ENCODE peak calls at places on chromosomes 3 and 15, in four cellular contexts. Y is mammary epithelial cell, E is fibroblast of mammary gland, O is SJSA1. F is an unnamed sample.

GRCh38 chr15:52112203-52112750 is 298 bp downstream of the BCL2L10 start:
- DNase-seq in Y (no peak), E (no peak), O (no peak), F (no peak)

GRCh38 chr3:172241385-172241784 is 202.0 kb downstream of the FNDC3B start:
- DNase-seq in Y (no peak), E (peak), O (no peak), F (no peak)

GRCh38 chr3:88105325-88105724 is 44.4 kb upstream of the C3orf38 start:
- DNase-seq in Y (no peak), E (peak), O (no peak), F (no peak)

GRCh38 chr15:62988701-62989100 is 53.8 kb upstream of the TPM1 start:
- DNase-seq in Y (no peak), E (no peak), O (no peak), F (no peak)

GRCh38 chr15:61051570-61052031 is 177.5 kb downstream of the RORA start:
- DNase-seq in Y (peak), E (peak), O (peak), F (no peak)

GRCh38 chr3:134336587-134336986 is 37.7 kb downstream of the AMOTL2 start:
- DNase-seq in Y (peak), E (peak), O (no peak), F (no peak)

GRCh38 chr15:66730168-66731014 is 28.4 kb downstream of the SMAD6 start:
- DNase-seq in Y (peak), E (peak), O (peak), F (peak)

GRCh38 chr3:11140054-11140712 is 14.1 kb upstream of the HRH1 start:
- DNase-seq in Y (peak), E (peak), O (no peak), F (no peak)

GRCh38 chr3:58176827-58177489 is 33.8 kb downstream of the DNASE1L3 start:
- DNase-seq in Y (peak), E (no peak), O (no peak), F (peak)

GRCh38 chr15:101563397-101563796 is 73.9 kb upstream of the PCSK6 start:
- DNase-seq in Y (no peak), E (no peak), O (no peak), F (no peak)

GRCh38 chr3:61841111-61841845 is 279.9 kb downstream of the PTPRG start:
- DNase-seq in Y (no peak), E (peak), O (no peak), F (no peak)

GRCh38 chr3:17820704-17821103 is 78.3 kb upstream of the TBC1D5 start:
- DNase-seq in Y (no peak), E (no peak), O (no peak), F (no peak)

DNA sequence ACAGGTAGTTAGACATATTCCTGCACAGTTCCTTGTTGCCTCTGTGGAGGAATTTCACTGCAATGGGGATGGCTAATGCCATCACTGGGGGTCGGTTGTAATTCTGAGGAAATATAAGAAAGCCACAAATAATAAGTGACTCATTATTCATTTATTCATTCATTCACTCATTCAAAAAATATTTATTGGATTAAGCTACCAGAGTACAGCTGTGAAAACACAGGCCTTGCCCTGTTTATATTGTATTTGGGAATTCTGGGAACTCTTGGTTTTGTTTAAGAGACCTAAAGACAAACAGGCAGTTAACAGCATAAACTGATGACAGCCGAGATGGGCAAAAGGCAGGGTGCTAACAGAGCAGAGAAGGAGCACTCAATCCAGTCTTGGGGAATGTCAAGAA is 23.6 kb downstream of the PTX3 start:
- DNase-seq in Y (peak), E (peak), O (peak), F (no peak)
- H3K4me3 ChIP-seq in Y (no peak), E (no peak), O (no peak), F (no peak)

DNA sequence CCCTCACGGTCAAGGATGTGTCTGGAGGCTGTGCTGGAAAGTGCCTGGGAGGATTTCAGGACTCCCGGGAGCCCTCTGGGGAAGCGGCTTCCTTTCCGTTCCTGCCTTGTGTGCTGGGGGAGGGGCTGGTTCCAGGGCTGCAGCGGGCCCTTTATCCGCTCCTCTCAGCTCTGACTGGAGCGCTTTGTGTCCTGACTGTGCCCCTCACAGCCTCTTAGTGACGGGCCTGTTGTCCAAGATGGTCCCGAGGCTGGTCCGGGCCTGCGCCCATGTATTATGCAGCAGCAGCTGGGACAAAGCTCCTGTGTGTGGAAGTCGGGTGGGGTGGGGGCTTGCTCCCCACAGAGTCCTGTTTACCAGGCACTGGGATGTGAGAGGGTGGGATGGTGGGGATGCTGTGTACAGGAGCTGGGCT is 35.8 kb downstream of the CORO2B start:
- DNase-seq in Y (no peak), E (no peak), O (no peak), F (no peak)
- H3K4me3 ChIP-seq in Y (no peak), E (no peak), O (no peak), F (no peak)

GRCh38 chr3:182243625-182244024 is 531.9 kb downstream of the SOX2 start:
- DNase-seq in Y (no peak), E (no peak), O (no peak), F (no peak)

GRCh38 chr3:182240474-182240873 is 528.7 kb downstream of the SOX2 start:
- DNase-seq in Y (no peak), E (no peak), O (no peak), F (no peak)

GRCh38 chr3:182241196-182241776 is 529.6 kb downstream of the SOX2 start:
- DNase-seq in Y (no peak), E (no peak), O (no peak), F (no peak)

GRCh38 chr3:182242563-182242962 is 530.8 kb downstream of the SOX2 start:
- DNase-seq in Y (no peak), E (no peak), O (no peak), F (no peak)

GRCh38 chr3:182241777-182242556 is 530.2 kb downstream of the SOX2 start:
- DNase-seq in Y (no peak), E (peak), O (no peak), F (no peak)
- H3K4me3 ChIP-seq in Y (no peak), E (no peak), O (no peak), F (no peak)

GRCh38 chr3:50587373-50587772 is 18.1 kb downstream of the HEMK1 start:
- DNase-seq in Y (no peak), E (peak), O (no peak), F (no peak)

GRCh38 chr3:50587806-50588758 is 18.8 kb downstream of the HEMK1 start:
- DNase-seq in Y (no peak), E (no peak), O (no peak), F (no peak)

GRCh38 chr3:50586763-50587070 is 17.4 kb downstream of the HEMK1 start:
- DNase-seq in Y (no peak), E (no peak), O (no peak), F (no peak)

GRCh38 chr3:50591196-50591741 is 20.3 kb downstream of the CISH start:
- DNase-seq in Y (no peak), E (no peak), O (no peak), F (no peak)

GRCh38 chr3:50588759-50589433 is 19.6 kb downstream of the HEMK1 start:
- DNase-seq in Y (peak), E (peak), O (no peak), F (no peak)
- H3K4me3 ChIP-seq in Y (no peak), E (no peak), O (no peak), F (no peak)

DNA sequence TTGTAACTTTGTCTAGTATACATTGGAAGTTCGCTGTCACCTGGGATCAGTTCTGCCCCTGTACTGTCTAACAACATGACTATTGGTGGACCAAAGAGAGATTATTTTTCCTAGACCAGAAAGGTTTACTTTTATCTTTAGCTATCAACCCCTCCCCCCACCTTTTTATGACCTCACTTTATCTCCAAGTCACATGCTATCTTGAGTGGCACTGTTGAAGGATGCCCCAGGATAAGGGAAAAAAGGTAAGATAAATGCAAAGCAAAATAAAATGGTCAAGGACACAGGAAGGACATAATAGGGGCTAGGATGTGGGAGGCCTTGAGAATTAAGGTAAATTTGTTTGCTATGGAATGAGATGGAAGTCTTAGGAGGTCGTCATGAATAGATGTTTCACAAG is 996 bp upstream of the ZNF609 start:
- DNase-seq in Y (no peak), E (no peak), O (no peak), F (no peak)
- H3K4me3 ChIP-seq in Y (no peak), E (no peak), O (no peak), F (no peak)

F was measured in aorta.